ENCODE peak calls at places on chromosomes 12 and 14, in nine cellular contexts. B is dermis microvascular lymphatic vessel endothelial cell; C is NCI-H146; S is CD14-positive monocyte; Y is GM12865; Z is stimulated activated CD4-positive, alpha-beta T cell treated with anti-CD3 and anti-CD28 coated beads, Interleukin-2, amount 100 ng/mL, for 48 hours; V is central memory CD4-positive, alpha-beta T cell; H is SHP77; P is mesothelial cell of epicardium. U is an unnamed sample.

GRCh38 chr14:75824328-75824727 is 157.5 kb downstream of the TGFB3 start:
- DNase-seq in Z (no peak), C (no peak), S (no peak), B (no peak), H (no peak), P (no peak), V (no peak), Y (peak; percentile 14), U (no peak)

GRCh38 chr12:89252284-89252683 is 100.0 kb downstream of the DUSP6 start:
- DNase-seq in V (no peak), H (no peak), C (no peak), B (no peak), Y (no peak), P (no peak), Z (no peak), S (no peak), U (no peak)

GRCh38 chr12:62933220-62933870 is 1.6 kb downstream of the PPM1H start:
- DNase-seq in V (no peak), Z (no peak), H (peak; percentile 31), B (no peak), C (peak; percentile 80), Y (no peak), S (no peak), P (no peak), U (no peak)

GRCh38 chr12:2339022-2339431 is 286.2 kb downstream of the CACNA1C start:
- DNase-seq in S (peak; percentile 72), B (peak; percentile 57), H (no peak), V (no peak), C (no peak), Y (no peak), P (no peak), Z (no peak), U (no peak)

GRCh38 chr12:101230547-101230946 is 20.5 kb upstream of the SLC5A8 start:
- DNase-seq in V (no peak), H (no peak), S (no peak), P (no peak), Y (no peak), C (no peak), B (peak; percentile 29), Z (no peak), U (no peak)

GRCh38 chr14:66038214-66038977 is 447.8 kb upstream of the CCDC196 start:
- DNase-seq in B (no peak), S (no peak), V (no peak), Y (no peak), Z (no peak), C (no peak), H (no peak), P (no peak), U (no peak)

GRCh38 chr12:79407671-79408622 is 282.8 kb downstream of the PAWR start:
- DNase-seq in B (peak; percentile 89), P (peak; percentile 24), H (no peak), S (no peak), Z (no peak), V (no peak), C (peak; percentile 17), Y (peak; percentile 70), U (peak; percentile 25)

GRCh38 chr12:108950991-108951739 is 69.7 kb downstream of the SVOP start:
- DNase-seq in Y (peak; percentile 85), B (peak; percentile 76), H (peak; percentile 64), V (peak; percentile 63), Z (peak; percentile 63), S (peak; percentile 57), C (peak; percentile 74), P (peak; percentile 38), U (peak; percentile 59)

GRCh38 chr12:109726511-109727038 is 12.9 kb downstream of the FAM222A start:
- DNase-seq in H (no peak), C (no peak), P (no peak), S (peak; percentile 21), Y (no peak), V (no peak), Z (no peak), B (no peak), U (no peak)

GRCh38 chr12:27367078-27367477 is 34.4 kb downstream of the BMAL2 start:
- DNase-seq in B (peak; percentile 48), Z (no peak), P (no peak), H (no peak), C (no peak), Y (no peak), V (no peak), S (no peak), U (no peak)

GRCh38 chr12:7501031-7501585 is 2.5 kb downstream of the CD163 start:
- DNase-seq in S (no peak), Y (no peak), Z (no peak), V (no peak), H (no peak), B (no peak), P (no peak), C (no peak), U (no peak)

GRCh38 chr12:91406920-91407341 is 224.3 kb upstream of the DCN start:
- DNase-seq in C (peak; percentile 54), Y (peak; percentile 76), H (no peak), Z (no peak), B (peak; percentile 69), P (no peak), V (no peak), S (no peak), U (peak; percentile 11)

GRCh38 chr14:69901113-69901951 is 22.1 kb downstream of the SMOC1 start:
- DNase-seq in P (no peak), B (peak; percentile 30), C (no peak), V (no peak), Y (no peak), Z (no peak), S (no peak), H (no peak), U (no peak)

GRCh38 chr12:28026701-28027100 is 54.2 kb upstream of the PTHLH start:
- DNase-seq in H (peak; percentile 43), S (no peak), P (no peak), Y (no peak), B (no peak), C (no peak), V (no peak), Z (no peak), U (no peak)